ENCODE peak calls at places on chromosomes 1 and 21, in five cellular contexts. K is left ventricle myocardium inferior, Q is Caco-2, S is brain microvascular endothelial cell, A is body of pancreas. V is an unnamed sample. For H3K27me3, the result is how much of the 10 kb centered on the place peaks cover.

GRCh38 chr1:50279622-50280320 is 143.5 kb downstream of the DMRTA2 start:
- DNase-seq in K (peak), Q (no peak), S (no peak), A (peak), V (no peak)

GRCh38 chr1:228037401-228038386 is 30.9 kb downstream of the WNT3A start:
- DNase-seq in K (no peak), Q (peak), S (peak), A (peak), V (no peak)

GRCh38 chr1:99705385-99705784 is 59.5 kb downstream of the PALMD start:
- DNase-seq in K (no peak), Q (no peak), S (no peak), A (no peak), V (no peak)

GRCh38 chr1:221766210-221766609 is 24.3 kb upstream of the DUSP10 start:
- DNase-seq in K (no peak), Q (no peak), S (no peak), A (no peak), V (no peak)

GRCh38 chr1:2463396-2463795 is 12.7 kb upstream of the PLCH2 start:
- DNase-seq in K (no peak), Q (no peak), S (no peak), A (peak), V (no peak)

GRCh38 chr1:228921473-228921872 is 186.2 kb downstream of the RHOU start:
- DNase-seq in K (no peak), Q (no peak), S (no peak), A (no peak), V (no peak)

GRCh38 chr1:212700892-212701819 is 1.5 kb upstream of the BATF3 start:
- DNase-seq in K (peak), Q (peak), S (peak), A (peak), V (no peak)

GRCh38 chr1:210739627-210740026 is 394.3 kb downstream of the KCNH1 start:
- DNase-seq in K (no peak), Q (no peak), S (no peak), A (no peak), V (no peak)

GRCh38 chr1:181551249-181551648 is 67.9 kb downstream of the CACNA1E start:
- DNase-seq in K (no peak), Q (no peak), S (no peak), A (no peak), V (no peak)

GRCh38 chr1:23930861-23931471 is 17.8 kb upstream of the CNR2 start:
- DNase-seq in K (no peak), Q (no peak), S (peak), A (no peak), V (no peak)

GRCh38 chr1:65881070-65881594 is 88.4 kb downstream of the PDE4B start:
- DNase-seq in K (no peak), Q (no peak), S (no peak), A (no peak), V (no peak)

GRCh38 chr1:78617615-78618026 is 2.6 kb upstream of the IFI44L start:
- DNase-seq in K (peak), Q (peak), S (peak), A (peak), V (no peak)

GRCh38 chr1:169363046-169363756 is 4.4 kb downstream of the NME7 start:
- DNase-seq in K (no peak), Q (no peak), S (peak), A (no peak), V (no peak)

GRCh38 chr1:22971161-22972062 is 1.3 kb downstream of the LACTBL1 start:
- DNase-seq in K (no peak), Q (no peak), S (no peak), A (no peak), V (no peak)

GRCh38 chr1:150386546-150387080 is 22.7 kb downstream of the RPRD2 start:
- DNase-seq in K (no peak), Q (no peak), S (no peak), A (no peak), V (no peak)

GRCh38 chr1:103108525-103109150 is 316 bp upstream of the COL11A1 start:
- DNase-seq in K (no peak), Q (no peak), S (no peak), A (peak), V (no peak)

GRCh38 chr1:223704921-223705878 is 7.1 kb upstream of the CAPN2 start:
- DNase-seq in K (no peak), Q (no peak), S (no peak), A (no peak), V (no peak)

GRCh38 chr1:227886503-227886961 is 61.2 kb downstream of the WNT9A start:
- DNase-seq in K (no peak), Q (peak), S (no peak), A (no peak), V (peak)

GRCh38 chr1:180250499-180250770 is 20.4 kb downstream of the LHX4 start:
- DNase-seq in K (no peak), Q (no peak), S (no peak), A (no peak), V (peak)

GRCh38 chr1:225329041-225329440 is 98.8 kb downstream of the LBR start:
- DNase-seq in K (no peak), Q (no peak), S (no peak), A (no peak), V (no peak)

GRCh38 chr1:150493175-150493574 is 6.0 kb downstream of the TARS2 start:
- DNase-seq in K (no peak), Q (no peak), S (no peak), A (no peak), V (no peak)

GRCh38 chr1:160748877-160749269 is 9.8 kb downstream of the SLAMF7 start:
- DNase-seq in K (no peak), Q (no peak), S (no peak), A (no peak), V (no peak)

GRCh38 chr21:25550805-25551204 is 56.5 kb downstream of the MRPL39 start:
- DNase-seq in K (no peak), Q (no peak), S (no peak), A (no peak), V (no peak)

GRCh38 chr21:41328660-41329300 is 12.2 kb downstream of the FAM3B start:
- DNase-seq in K (no peak), Q (no peak), S (no peak), A (no peak), V (no peak)

GRCh38 chr1:198686069-198686728 is 47.4 kb downstream of the PTPRC start:
- DNase-seq in K (no peak), Q (no peak), S (no peak), A (no peak), V (no peak)

GRCh38 chr1:9201421-9202239 is 32.9 kb upstream of the H6PD start:
- DNase-seq in K (no peak), Q (no peak), S (peak), A (peak), V (no peak)

GRCh38 chr1:32353886-32354570 is 8.3 kb downstream of the FAM229A start:
- DNase-seq in K (peak), Q (no peak), S (peak), A (peak), V (no peak)

GRCh38 chr1:84247425-84248220 is 53.9 kb upstream of the SAMD13 start:
- DNase-seq in K (no peak), Q (peak), S (peak), A (no peak), V (peak)

GRCh38 chr1:205568469-205569361 is 63.1 kb downstream of the ELK4 start:
- DNase-seq in K (no peak), Q (peak), S (no peak), A (peak), V (no peak)

GRCh38 chr1:70666381-70667140 is 255.5 kb downstream of the CTH start:
- DNase-seq in K (no peak), Q (no peak), S (no peak), A (peak), V (no peak)

GRCh38 chr1:97451422-97451821 is 469.4 kb downstream of the DPYD start:
- DNase-seq in K (no peak), Q (no peak), S (no peak), A (no peak), V (no peak)

GRCh38 chr1:209791920-209792319 is 7.6 kb upstream of the C1orf74 start:
- DNase-seq in K (no peak), Q (no peak), S (no peak), A (no peak), V (no peak)

GRCh38 chr21:34819357-34819999 is 150.7 kb downstream of the CLIC6 start:
- DNase-seq in K (no peak), Q (no peak), S (no peak), A (no peak), V (no peak)

DNA sequence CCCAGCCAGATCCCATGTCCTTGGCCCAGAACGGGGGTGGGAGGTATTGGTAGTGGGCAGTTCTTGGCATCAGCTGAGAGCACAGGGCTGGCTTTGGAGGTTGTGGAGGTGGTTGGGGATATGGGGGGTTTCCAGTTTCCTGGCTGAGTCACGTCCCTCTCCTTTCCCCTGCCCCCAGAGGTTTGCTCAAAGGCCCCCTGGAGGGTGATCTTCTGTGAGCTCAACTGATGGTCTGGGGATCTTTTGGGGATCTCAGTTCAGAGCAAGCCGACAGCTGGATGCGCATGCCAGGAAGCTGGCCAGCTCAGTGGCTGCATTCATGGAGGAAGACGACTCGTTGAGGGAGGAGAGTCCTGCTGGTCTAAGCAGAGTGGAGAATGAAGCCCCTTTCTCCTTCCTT is 110.3 kb downstream of the FOXD2 start:
- DNase-seq in K (no peak), Q (no peak), S (no peak), A (no peak), V (no peak)
- H3K27me3 ChIP-seq in K (under half), Q (under half), S (under half), A (under half), V (under half)

DNA sequence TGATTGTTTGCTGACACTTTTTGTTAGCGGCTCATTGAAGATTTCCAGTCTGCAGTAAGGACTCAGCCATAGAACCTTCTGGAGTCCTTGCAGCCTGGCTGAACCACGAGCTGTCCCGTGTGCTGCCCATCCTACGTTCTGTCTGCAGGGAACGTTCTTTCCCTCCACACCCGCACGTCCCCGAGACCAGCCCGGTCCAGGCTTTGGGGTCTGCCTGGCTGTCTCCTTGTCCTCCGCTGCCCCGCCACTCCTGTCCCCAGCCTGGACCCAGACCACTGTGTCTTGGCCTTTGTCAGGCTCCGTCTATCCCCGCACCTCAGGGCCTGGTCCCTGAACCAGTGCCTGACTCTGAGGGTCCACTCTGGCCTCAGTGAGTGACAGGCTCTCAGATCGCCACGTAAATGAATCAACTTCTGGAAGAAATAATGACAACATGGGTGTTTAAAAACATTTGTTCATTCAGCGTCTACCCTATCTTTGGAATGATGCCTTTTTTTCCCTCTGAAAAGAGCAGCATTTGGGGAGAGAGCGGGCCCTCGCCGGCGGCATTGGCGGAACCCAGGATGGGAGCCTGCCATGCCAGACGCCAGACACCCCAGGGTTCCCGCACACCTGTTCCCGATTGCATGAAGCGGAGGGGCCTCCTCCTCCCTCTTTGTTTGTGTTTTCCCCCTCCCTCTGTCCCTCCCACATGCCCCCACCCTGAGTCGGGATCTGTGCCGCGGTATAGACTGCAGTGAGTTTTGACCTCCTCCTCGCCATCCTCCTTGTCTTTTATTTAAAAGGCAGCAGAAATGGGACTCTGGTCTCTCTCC is 43.9 kb upstream of the C1orf174 start:
- DNase-seq in K (no peak), Q (no peak), S (no peak), A (no peak), V (no peak)
- H3K27me3 ChIP-seq in K (half or more), Q (under half), S (under half), A (under half), V (under half)

GRCh38 chr1:157287462-157287861 is 149.3 kb upstream of the ETV3 start:
- DNase-seq in K (no peak), Q (no peak), S (no peak), A (no peak), V (no peak)
- H3K27me3 ChIP-seq in K (half or more), Q (under half), S (under half), A (under half), V (under half)

DNA sequence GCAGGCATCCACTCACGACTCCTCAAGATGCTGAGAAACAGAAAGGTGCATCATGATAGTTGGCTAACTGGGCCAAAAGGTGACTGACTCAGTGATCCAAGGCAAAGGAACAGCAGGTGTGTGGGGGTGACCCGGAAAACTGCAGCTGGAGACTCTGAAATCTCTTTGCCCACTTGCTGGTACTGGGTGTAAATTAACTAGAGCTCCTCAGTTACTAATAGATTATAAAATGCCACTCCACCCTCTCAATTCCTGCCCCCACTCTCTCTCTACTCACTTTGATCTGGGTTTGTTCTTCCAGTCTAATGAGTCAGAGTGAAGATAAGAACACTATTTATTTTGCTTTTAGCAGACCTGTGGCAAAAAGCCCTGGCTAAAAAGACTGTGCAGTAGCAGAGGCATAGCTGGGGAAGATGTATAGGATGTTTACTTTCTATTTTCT is 7.2 kb upstream of the PIGC start:
- DNase-seq in K (no peak), Q (peak), S (peak), A (peak), V (no peak)
- H3K27me3 ChIP-seq in K (under half), Q (under half), S (under half), A (under half), V (under half)

DNA sequence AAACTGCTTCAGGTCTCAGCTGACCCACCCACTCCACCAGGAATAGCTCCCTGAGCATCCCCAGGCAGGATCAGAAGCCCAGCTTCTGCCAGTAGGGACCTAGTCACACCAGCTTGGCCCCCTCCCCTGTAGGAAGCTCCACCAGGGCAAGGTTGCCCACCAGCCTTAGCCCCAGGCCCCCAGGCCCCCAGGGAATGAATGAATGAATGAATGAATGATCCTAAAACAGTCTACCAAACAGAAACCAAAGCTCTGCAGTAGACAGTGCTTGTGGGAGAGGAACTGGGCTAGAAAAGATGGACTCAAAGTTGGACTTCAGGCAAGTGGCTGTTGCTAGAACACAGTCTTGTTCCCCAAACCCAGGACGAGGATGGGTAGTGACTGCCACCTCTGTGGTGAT is 16.3 kb downstream of the SDC3 start:
- DNase-seq in K (no peak), Q (no peak), S (no peak), A (no peak), V (no peak)
- H3K27me3 ChIP-seq in K (under half), Q (under half), S (under half), A (under half), V (under half)

DNA sequence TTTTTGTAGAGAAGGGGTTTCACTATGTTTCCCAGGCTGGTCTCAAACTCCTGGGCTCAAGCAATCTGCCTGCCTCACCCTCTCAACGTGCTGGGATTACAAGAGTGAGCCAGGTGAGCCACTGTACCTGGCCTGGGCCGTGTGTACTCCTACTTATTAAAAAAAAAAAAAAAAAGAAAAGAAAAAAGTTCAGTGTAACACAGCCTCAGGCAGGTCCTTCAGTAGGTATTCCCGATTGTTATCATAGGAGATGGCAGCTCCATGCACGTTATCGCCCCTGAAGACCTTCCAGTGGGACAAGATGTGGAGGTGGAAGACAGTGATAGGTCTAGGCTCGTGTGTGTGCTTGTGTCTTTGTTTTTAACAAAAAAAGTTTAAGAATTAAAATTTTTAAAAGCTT is 3.3 kb downstream of the ECHDC2 start:
- DNase-seq in K (no peak), Q (no peak), S (no peak), A (no peak), V (no peak)
- H3K27me3 ChIP-seq in K (under half), Q (under half), S (under half), A (under half), V (under half)

GRCh38 chr1:217138173-217138838 is 415.1 kb upstream of the ESRRG start:
- DNase-seq in K (no peak), Q (no peak), S (no peak), A (no peak), V (no peak)

GRCh38 chr1:217140041-217140901 is 417.0 kb upstream of the ESRRG start:
- DNase-seq in K (no peak), Q (no peak), S (no peak), A (no peak), V (no peak)

GRCh38 chr1:217137210-217137871 is 414.1 kb upstream of the ESRRG start:
- DNase-seq in K (no peak), Q (no peak), S (no peak), A (peak), V (no peak)

GRCh38 chr1:217139513-217139912 is 416.3 kb upstream of the ESRRG start:
- DNase-seq in K (no peak), Q (no peak), S (no peak), A (no peak), V (no peak)

GRCh38 chr1:217138839-217139466 is 415.7 kb upstream of the ESRRG start:
- DNase-seq in K (no peak), Q (no peak), S (no peak), A (no peak), V (no peak)
- H3K27me3 ChIP-seq in K (half or more), Q (under half), S (half or more), A (under half), V (under half)

GRCh38 chr1:38140025-38140487 is 93.5 kb upstream of the POU3F1 start:
- DNase-seq in K (no peak), Q (no peak), S (no peak), A (no peak), V (no peak)

GRCh38 chr1:38138498-38139233 is 92.1 kb upstream of the POU3F1 start:
- DNase-seq in K (peak), Q (no peak), S (peak), A (peak), V (peak)

GRCh38 chr1:38134294-38134755 is 87.7 kb upstream of the POU3F1 start:
- DNase-seq in K (no peak), Q (no peak), S (no peak), A (no peak), V (no peak)

GRCh38 chr1:38135621-38136414 is 89.2 kb upstream of the POU3F1 start:
- DNase-seq in K (no peak), Q (no peak), S (no peak), A (no peak), V (no peak)

GRCh38 chr1:38137164-38137563 is 90.6 kb upstream of the POU3F1 start:
- DNase-seq in K (no peak), Q (no peak), S (no peak), A (no peak), V (no peak)
- H3K27me3 ChIP-seq in K (half or more), Q (under half), S (under half), A (under half), V (under half)

V was measured in RWPE2.